ENCODE peak calls at places on chromosomes 16 and 17, in five cellular contexts. C is psoas muscle, G is hepatocyte, Z is SK-N-SH, T is HCT116. M is an unnamed sample.

GRCh38 chr17:80261159-80261894 is 675 bp downstream of the RNF213 start:
- DNase-seq in C (peak), T (no peak), Z (peak), G (peak), M (peak)

GRCh38 chr17:57879437-57880085 is 29.7 kb upstream of the MRPS23 start:
- DNase-seq in C (peak), G (peak), Z (no peak), T (no peak), M (peak)

GRCh38 chr16:19636436-19637267 is 81.1 kb downstream of the VPS35L start:
- DNase-seq in Z (no peak), C (no peak), T (no peak), G (no peak), M (no peak)

GRCh38 chr16:55542459-55543082 is 23.9 kb upstream of the CAPNS2 start:
- DNase-seq in Z (no peak), G (no peak), C (no peak), T (no peak), M (peak)

GRCh38 chr17:78118801-78119241 is 9.7 kb downstream of the TMC6 start:
- DNase-seq in T (no peak), C (no peak), Z (no peak), G (no peak), M (no peak)

GRCh38 chr16:57045694-57046381 is 46.5 kb upstream of the CPNE2 start:
- DNase-seq in G (peak), T (peak), Z (peak), C (peak), M (peak)

GRCh38 chr17:57916925-57917858 is 38.0 kb downstream of the CUEDC1 start:
- DNase-seq in Z (no peak), T (peak), C (no peak), G (no peak), M (no peak)

GRCh38 chr17:2124391-2124790 is 69.5 kb downstream of the HIC1 start:
- DNase-seq in G (no peak), C (no peak), Z (no peak), T (no peak), M (no peak)

GRCh38 chr16:86516618-86517003 is 6.3 kb downstream of the FOXF1 start:
- DNase-seq in T (no peak), G (no peak), Z (no peak), C (no peak), M (no peak)

GRCh38 chr16:69535123-69536050 is 30.4 kb upstream of the NFAT5 start:
- DNase-seq in Z (no peak), C (no peak), G (no peak), T (no peak), M (peak)

GRCh38 chr17:74652020-74652419 is 28.5 kb upstream of the CD300E start:
- DNase-seq in G (no peak), T (no peak), Z (peak), C (no peak), M (no peak)

GRCh38 chr17:36117505-36118382 is 14.1 kb downstream of the CCL4 start:
- DNase-seq in Z (no peak), G (no peak), T (no peak), C (no peak), M (no peak)

GRCh38 chr17:44279586-44280344 is 11.8 kb upstream of the SLC4A1 start:
- DNase-seq in G (peak), Z (no peak), C (peak), T (no peak), M (peak)

GRCh38 chr17:77154187-77154586 is 13.4 kb downstream of the SEC14L1 start:
- DNase-seq in G (no peak), C (no peak), Z (no peak), T (no peak), M (no peak)

GRCh38 chr16:51818342-51818944 is 667.4 kb upstream of the SALL1 start:
- DNase-seq in G (peak), Z (peak), T (no peak), C (no peak), M (no peak)

GRCh38 chr16:53220585-53220984 is 165.8 kb downstream of the CHD9 start:
- DNase-seq in G (peak), Z (peak), C (no peak), T (no peak), M (no peak)

GRCh38 chr17:41537990-41538389 is 9.9 kb upstream of the KRT19 start:
- DNase-seq in T (no peak), G (no peak), C (no peak), Z (no peak), M (peak)

DNA sequence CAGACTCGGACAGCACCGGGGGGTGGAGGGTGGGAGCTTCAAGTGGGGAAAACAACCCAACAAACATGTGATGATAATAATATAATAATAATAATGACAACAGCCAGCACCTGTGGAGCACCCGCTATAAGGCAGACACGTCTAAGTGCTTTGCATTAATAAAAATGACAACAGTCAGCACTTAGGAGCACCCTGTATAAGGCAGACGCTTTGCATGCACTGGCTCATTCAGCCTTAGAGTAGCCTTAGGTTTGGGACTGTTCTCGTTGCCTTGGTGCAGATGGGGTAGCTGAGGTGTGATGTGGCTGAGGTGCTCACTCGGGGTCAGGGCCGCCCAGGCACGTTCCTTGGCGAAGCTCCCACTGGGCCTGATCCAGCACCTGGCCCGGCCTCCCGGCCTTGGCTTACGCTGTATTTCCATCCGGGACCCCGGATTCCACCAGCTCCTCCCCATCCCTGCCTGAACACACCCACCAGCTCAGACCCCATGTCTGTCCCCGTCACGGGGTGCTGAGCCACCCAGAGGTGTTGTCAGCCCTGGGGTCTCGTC is 144.0 kb upstream of the CIBAR2 start:
- DNase-seq in Z (no peak), T (no peak), G (no peak), C (no peak), M (no peak)
- TF ChIP-seq CTCF in Z (no peak), T (no peak), G (no peak), C (no peak), M (no peak)

GRCh38 chr17:82281076-82281475 is 7.6 kb upstream of the CSNK1D start:
- DNase-seq in G (no peak), Z (no peak), T (no peak), C (no peak), M (no peak)

GRCh38 chr17:82282239-82283207 is 9.0 kb upstream of the CSNK1D start:
- DNase-seq in G (no peak), T (no peak), Z (no peak), C (no peak), M (no peak)

GRCh38 chr17:82281502-82282238 is 8.2 kb upstream of the CSNK1D start:
- DNase-seq in T (peak), G (no peak), C (no peak), Z (no peak), M (peak)

GRCh38 chr17:82285141-82285540 is 11.6 kb upstream of the CSNK1D start:
- DNase-seq in T (no peak), G (no peak), Z (no peak), C (no peak), M (no peak)

DNA sequence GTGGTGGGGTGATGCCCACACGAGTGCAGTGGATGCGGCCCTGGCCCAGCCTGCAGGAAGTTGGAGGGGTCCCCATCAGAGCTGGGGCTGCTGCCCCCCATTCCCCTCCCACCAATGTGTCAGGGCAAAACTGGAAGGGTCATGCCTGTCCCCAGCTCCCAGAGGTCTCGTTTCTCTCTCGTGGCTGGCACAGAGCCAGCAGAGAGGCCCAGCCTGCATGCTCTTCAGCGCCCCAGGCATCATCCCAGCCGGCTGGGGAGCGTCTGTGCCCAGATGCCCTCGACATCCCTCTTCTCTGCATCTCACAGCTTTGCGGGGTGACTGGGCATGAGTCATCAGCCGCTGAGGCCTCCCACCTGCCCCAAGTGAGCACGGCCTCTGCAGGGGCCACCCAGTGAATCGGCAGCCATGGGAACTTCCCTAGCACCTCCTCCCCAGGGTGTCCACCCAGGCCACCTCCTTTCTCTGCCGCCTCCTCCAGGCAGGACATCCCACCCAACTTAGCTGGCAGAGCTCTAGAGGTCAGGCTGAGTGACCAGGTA is 9.8 kb upstream of the CSNK1D start:
- DNase-seq in Z (peak), C (no peak), T (no peak), G (no peak), M (peak)
- H3K27ac ChIP-seq in Z (no peak), C (no peak), T (peak), G (no peak), M (peak)

DNA sequence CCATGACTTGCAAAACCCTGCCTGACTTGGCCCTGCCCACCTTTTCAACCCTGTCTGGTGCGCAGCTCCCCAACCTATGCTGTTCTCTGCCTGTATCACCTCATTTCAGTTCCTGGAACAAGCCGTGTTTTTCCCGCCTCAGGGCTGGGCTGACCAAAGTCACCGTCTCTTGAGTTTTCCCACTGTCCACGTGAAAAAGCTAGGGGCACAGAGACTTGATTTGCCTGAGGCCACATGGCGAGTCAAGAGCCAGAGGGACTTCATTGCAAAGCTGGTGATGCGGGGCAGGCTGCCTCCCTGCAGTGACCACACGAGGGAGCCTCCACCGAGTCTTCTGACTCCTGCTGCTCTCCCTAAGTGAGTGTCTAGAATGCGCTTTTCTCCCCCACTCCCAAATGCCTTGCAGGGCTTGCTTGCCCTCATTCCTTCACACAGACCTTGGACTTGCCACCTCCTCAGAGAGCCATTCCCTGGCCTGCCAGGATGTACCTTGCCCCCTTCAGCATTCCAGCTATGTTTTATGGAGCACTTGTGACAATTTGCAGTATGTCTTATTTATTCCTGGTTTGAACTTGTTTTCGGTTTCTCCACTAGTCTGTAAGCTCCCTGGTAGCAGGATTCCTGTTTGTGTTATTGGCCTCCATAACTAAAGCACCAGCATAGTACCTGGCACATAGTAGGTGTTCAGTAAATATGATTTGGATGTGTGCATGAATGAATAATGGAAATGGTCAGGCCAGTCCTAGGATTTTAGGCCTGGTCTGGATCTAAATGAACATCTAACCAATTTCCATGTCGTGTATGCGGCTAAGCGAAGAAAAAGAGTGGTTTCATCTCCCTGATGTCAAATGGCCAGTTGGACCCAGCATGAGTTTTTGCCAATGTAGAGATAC is 252.3 kb downstream of the SNX29 start:
- DNase-seq in C (peak), G (peak), T (peak), Z (peak), M (peak)
- TF ChIP-seq CTCF in C (peak), G (peak), T (peak), Z (peak), M (peak)

GRCh38 chr17:60077672-60078519 is 825 bp downstream of the HEATR6 start:
- DNase-seq in T (no peak), C (no peak), G (peak), Z (peak), M (no peak)
- H3K27ac ChIP-seq in T (peak), C (peak), G (peak), Z (peak), M (peak)

DNA sequence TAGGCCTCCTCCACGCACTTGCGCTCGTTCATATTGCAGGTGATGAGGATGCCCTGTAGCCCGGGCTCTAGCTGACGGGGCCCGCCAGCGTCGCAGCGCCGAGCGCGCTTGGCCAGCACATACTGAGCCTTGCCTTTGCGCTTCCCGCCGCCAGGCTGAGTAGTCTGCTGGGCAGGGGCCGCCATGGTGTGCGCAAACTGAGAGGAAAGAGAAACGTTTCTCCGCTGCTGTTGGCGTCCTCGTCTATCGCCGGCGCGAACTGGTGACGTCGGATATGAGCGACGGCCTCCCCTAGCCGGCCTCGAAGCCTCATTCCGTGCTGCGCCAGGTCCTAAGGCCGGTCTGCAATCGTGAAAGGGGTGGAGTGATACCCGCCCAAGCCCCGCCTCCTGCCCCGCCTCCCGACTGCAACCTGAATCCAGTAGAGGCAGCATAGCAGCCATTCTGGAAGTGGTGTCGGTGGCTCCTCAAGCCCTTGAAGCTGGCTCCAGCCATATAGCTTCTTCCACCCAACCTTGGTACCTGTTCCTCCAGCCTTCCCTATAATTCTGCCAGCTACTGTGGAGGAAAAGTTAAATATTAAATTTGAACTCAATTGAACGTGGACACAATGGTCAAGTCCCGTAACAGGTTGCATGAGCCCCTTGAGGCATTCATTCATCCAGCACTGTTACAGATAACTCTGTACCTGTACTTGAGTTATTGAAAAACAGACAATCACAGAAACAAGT is at the start of gene THUMPD1:
- DNase-seq in C (peak), Z (peak), G (peak), T (peak), M (peak)
- TF ChIP-seq CTCF in C (no peak), Z (peak), G (peak), T (peak), M (peak)

DNA sequence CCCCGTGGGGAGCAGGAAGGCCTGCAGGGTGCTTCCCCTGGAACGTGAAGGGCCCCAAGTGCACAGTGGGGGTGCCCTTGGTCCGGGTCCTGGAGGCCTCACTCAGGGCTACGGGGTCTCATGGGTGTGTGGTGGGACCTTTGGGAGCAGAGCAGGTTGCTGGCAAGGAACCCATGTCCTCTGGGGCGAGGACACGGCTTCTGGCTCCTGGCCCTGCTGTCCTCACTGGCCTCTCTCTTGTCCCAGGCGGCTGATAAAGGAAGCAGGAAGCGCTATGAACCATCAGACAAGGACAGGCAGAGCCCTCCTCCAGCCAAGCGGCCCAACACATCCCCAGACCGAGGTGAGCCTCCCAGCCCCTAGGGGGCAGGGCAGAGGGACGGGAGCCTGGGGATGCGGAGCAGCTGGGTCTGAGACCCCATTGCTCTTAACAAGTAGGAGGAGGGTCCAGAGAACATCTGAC is 9.8 kb upstream of the IL17C start:
- DNase-seq in G (no peak), T (no peak), C (no peak), Z (peak), M (no peak)
- H3K27ac ChIP-seq in G (no peak), T (no peak), C (no peak), Z (no peak), M (peak)

DNA sequence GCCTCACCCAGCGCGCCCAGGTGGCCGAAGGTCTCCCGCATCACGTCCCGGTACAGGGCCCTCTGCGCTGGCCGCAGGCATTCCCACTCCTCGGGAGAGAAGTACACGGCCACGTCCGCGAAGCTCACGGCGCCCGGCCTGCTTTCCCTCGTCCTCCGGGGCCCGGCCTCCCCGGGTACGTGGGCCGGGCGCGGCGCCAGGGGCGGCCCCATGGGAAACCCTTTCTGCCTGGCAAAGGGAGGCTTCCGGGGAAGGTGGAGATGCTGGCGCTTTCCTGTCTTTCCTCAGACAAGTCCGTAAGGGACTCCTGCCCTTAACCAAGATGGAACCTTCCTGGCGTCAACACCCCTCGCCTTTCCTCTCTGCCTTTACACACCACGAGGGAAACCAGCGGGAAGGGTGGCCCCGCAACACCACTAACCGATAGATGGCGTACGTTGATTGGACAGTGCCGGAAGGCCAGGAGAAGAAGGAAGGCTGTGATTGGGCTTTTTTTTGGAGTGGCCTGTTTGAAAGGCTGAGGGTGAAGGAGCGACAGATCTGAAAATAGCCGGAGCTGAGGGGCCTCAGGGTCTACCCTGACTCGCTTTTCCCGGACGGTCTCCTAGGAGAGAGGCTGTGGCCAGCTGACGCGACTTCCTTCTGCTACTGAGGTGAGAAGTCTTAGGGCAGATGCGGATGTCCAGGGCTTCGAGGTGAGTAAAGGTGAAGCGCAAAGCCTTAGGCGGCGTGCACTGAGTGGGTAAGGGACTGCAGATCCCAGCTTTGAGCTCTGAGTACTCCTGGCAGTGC is at the start of gene ZNF785:
- DNase-seq in G (peak), Z (peak), T (no peak), C (peak), M (peak)
- TF ChIP-seq CTCF in G (no peak), Z (no peak), T (no peak), C (peak), M (no peak)

GRCh38 chr16:3690470-3690918 is 26.8 kb downstream of the TRAP1 start:
- DNase-seq in C (peak), Z (peak), G (peak), T (peak), M (peak)
- H3K27ac ChIP-seq in C (peak), Z (no peak), G (peak), T (peak), M (peak)

GRCh38 chr17:76089680-76090516 is 10.9 kb downstream of the ZACN start:
- DNase-seq in T (no peak), Z (peak), G (no peak), C (no peak), M (no peak)

GRCh38 chr17:76087531-76087930 is 8.5 kb downstream of the ZACN start:
- DNase-seq in T (no peak), G (no peak), C (no peak), Z (peak), M (no peak)

GRCh38 chr17:76086384-76086783 is 7.4 kb downstream of the ZACN start:
- DNase-seq in G (no peak), Z (peak), C (no peak), T (no peak), M (no peak)

GRCh38 chr17:76088868-76089576 is 10.0 kb downstream of the ZACN start:
- DNase-seq in G (no peak), C (no peak), T (no peak), Z (peak), M (no peak)

GRCh38 chr17:76088041-76088867 is 9.3 kb downstream of the ZACN start:
- DNase-seq in C (no peak), T (no peak), Z (peak), G (no peak), M (no peak)
- TF ChIP-seq CTCF in C (no peak), T (peak), Z (peak), G (no peak), M (no peak)

M was measured in RWPE1.